ENCODE peak calls at places on chromosomes 6 and 20, in nine cellular contexts. W, G, A, L, D, T, Y, H and O are unnamed samples.

GRCh38 chr6:79898076-79898475 is 49.3 kb downstream of the ELOVL4 start:
- DNase-seq in D (no peak), L (no peak), G (no peak), H (no peak), W (no peak), T (no peak), A (no peak), Y (no peak), O (no peak)

GRCh38 chr20:48737463-48738093 is 90.2 kb downstream of the PREX1 start:
- DNase-seq in L (no peak), T (no peak), Y (no peak), A (no peak), D (no peak), H (no peak), W (no peak), G (no peak), O (no peak)

GRCh38 chr6:144064402-144064830 is 31.0 kb downstream of the SF3B5 start:
- DNase-seq in G (no peak), A (no peak), H (peak; percentile 35), W (no peak), Y (no peak), D (no peak), T (no peak), L (peak; percentile 32), O (peak; percentile 26)

GRCh38 chr6:38162493-38163185 is 343.1 kb downstream of the ZFAND3 start:
- DNase-seq in L (no peak), Y (no peak), G (no peak), A (no peak), D (no peak), W (no peak), T (no peak), H (no peak), O (no peak)

GRCh38 chr6:142926494-142927273 is 18.3 kb downstream of the HIVEP2 start:
- DNase-seq in Y (peak; percentile 52), W (peak; percentile 20), A (peak; percentile 82), G (peak; percentile 97), H (peak; percentile 93), L (no peak), D (peak; percentile 12), T (no peak), O (peak; percentile 73)

GRCh38 chr6:147651249-147652063 is 143.0 kb downstream of the SAMD5 start:
- DNase-seq in G (peak; percentile 58), T (no peak), H (peak; percentile 37), A (peak; percentile 41), W (no peak), L (no peak), Y (no peak), D (no peak), O (peak; percentile 27)

GRCh38 chr6:96963809-96964208 is 39.3 kb downstream of the KLHL32 start:
- DNase-seq in L (no peak), A (no peak), T (no peak), D (no peak), G (no peak), W (no peak), H (no peak), Y (no peak), O (no peak)

GRCh38 chr20:45059022-45059728 is 41.8 kb downstream of the KCNS1 start:
- DNase-seq in W (no peak), H (no peak), Y (no peak), A (no peak), D (no peak), G (peak; percentile 51), L (no peak), T (no peak), O (no peak)

GRCh38 chr20:44921447-44921846 is 11.6 kb downstream of the PABPC1L start:
- DNase-seq in L (no peak), W (no peak), H (no peak), T (no peak), Y (no peak), A (no peak), G (no peak), D (no peak), O (no peak)

GRCh38 chr6:71489736-71490135 is 201.1 kb downstream of the OGFRL1 start:
- DNase-seq in D (no peak), Y (no peak), T (no peak), L (no peak), H (no peak), G (peak; percentile 96), A (peak; percentile 90), W (peak; percentile 72), O (peak; percentile 37)

GRCh38 chr6:166502453-166502852 is 84.0 kb downstream of the RAMACL start:
- DNase-seq in H (peak; percentile 52), G (no peak), W (no peak), T (no peak), D (no peak), A (no peak), L (no peak), Y (no peak), O (no peak)

GRCh38 chr6:117666881-117667280 is 8.4 kb upstream of the NUS1 start:
- DNase-seq in G (peak; percentile 32), Y (no peak), A (no peak), W (no peak), T (no peak), D (no peak), L (no peak), H (no peak), O (no peak)